ENCODE peak calls at places on chromosomes 16 and 17, in nine cellular contexts. B is body of pancreas, Q is fibroblast of villous mesenchyme, R is cardiac fibroblast, J is ovary, G is brain microvascular endothelial cell, U is BJ, Z is mucosa of descending colon, A is AG10803. H is an unnamed sample.

GRCh38 chr17:39705786-39706348 is 6.0 kb downstream of the ERBB2 start:
- DNase-seq in B (peak), Q (no peak), J (no peak), G (no peak), A (no peak), Z (peak), U (no peak), R (no peak), H (no peak)

GRCh38 chr16:88651276-88651988 is 579 bp upstream of the CYBA start:
- DNase-seq in U (no peak), J (no peak), G (peak), Q (no peak), A (no peak), Z (peak), B (peak), R (no peak), H (no peak)

GRCh38 chr17:21297026-21297520 is 12.6 kb downstream of the MAP2K3 start:
- DNase-seq in R (peak), B (no peak), Z (no peak), J (peak), G (no peak), U (no peak), Q (no peak), A (peak), H (peak)

GRCh38 chr16:645852-646678 is 3.1 kb upstream of the WDR90 start:
- DNase-seq in B (no peak), J (no peak), G (no peak), Q (no peak), A (no peak), Z (peak), U (no peak), R (no peak), H (no peak)

GRCh38 chr17:56038136-56038535 is 115.1 kb upstream of the ANKFN1 start:
- DNase-seq in J (no peak), R (no peak), Q (no peak), G (no peak), A (no peak), B (no peak), Z (no peak), U (no peak), H (no peak)

GRCh38 chr16:1674306-1674705 is 3.8 kb upstream of the JPT2 start:
- DNase-seq in A (no peak), J (no peak), U (no peak), Q (no peak), Z (no peak), R (no peak), G (no peak), B (no peak), H (no peak)

GRCh38 chr17:41941158-41941557 is 10.7 kb downstream of the ODAD4 start:
- DNase-seq in G (no peak), Q (no peak), B (no peak), U (no peak), R (no peak), J (no peak), A (no peak), Z (no peak), H (no peak)

GRCh38 chr16:68781784-68782183 is 44.7 kb downstream of the CDH1 start:
- DNase-seq in G (no peak), J (no peak), Z (no peak), Q (no peak), U (no peak), A (no peak), R (no peak), B (no peak), H (no peak)

GRCh38 chr17:51764387-51764971 is 394.0 kb downstream of the CA10 start:
- DNase-seq in Z (peak), J (peak), B (peak), Q (peak), G (peak), R (peak), A (peak), U (peak), H (peak)

GRCh38 chr17:79955961-79956735 is 79.5 kb downstream of the TBC1D16 start:
- DNase-seq in R (no peak), Q (no peak), Z (no peak), J (no peak), A (no peak), B (peak), U (no peak), G (no peak), H (no peak)

GRCh38 chr17:27521281-27522027 is 65.2 kb downstream of the KSR1 start:
- DNase-seq in B (no peak), R (no peak), G (no peak), U (no peak), Z (no peak), J (no peak), Q (peak), A (no peak), H (no peak)

GRCh38 chr17:35804658-35805192 is 4.6 kb upstream of the TAF15 start:
- DNase-seq in A (peak), J (no peak), B (peak), G (peak), Z (peak), Q (peak), R (peak), U (peak), H (peak)

GRCh38 chr17:44144966-44145739 is 3.4 kb downstream of the HROB start:
- DNase-seq in U (no peak), Q (peak), B (no peak), G (no peak), A (no peak), J (no peak), R (peak), Z (no peak), H (no peak)

GRCh38 chr16:35751191-35751941 is 2292.0 kb downstream of the TP53TG3F start:
- DNase-seq in B (no peak), J (no peak), A (no peak), R (no peak), U (no peak), Z (no peak), G (no peak), Q (no peak), H (no peak)

GRCh38 chr17:12136646-12137045 is 116.0 kb downstream of the MAP2K4 start:
- DNase-seq in B (no peak), Q (no peak), J (no peak), U (no peak), A (no peak), R (no peak), G (peak), Z (no peak), H (no peak)

GRCh38 chr16:50666658-50667496 is 14.2 kb downstream of the SNX20 start:
- DNase-seq in G (no peak), B (no peak), J (no peak), R (no peak), U (no peak), Q (no peak), Z (no peak), A (no peak), H (no peak)

GRCh38 chr17:67573987-67574657 is 143.6 kb upstream of the NOL11 start:
- DNase-seq in G (no peak), B (no peak), J (no peak), U (no peak), R (no peak), Q (no peak), Z (no peak), A (no peak), H (peak)

GRCh38 chr17:38600906-38601305 is 4.8 kb downstream of the SRCIN1 start:
- DNase-seq in B (no peak), A (no peak), G (no peak), Z (peak), J (no peak), R (no peak), U (no peak), Q (no peak), H (no peak)

GRCh38 chr17:58572846-58573245 is 58.4 kb upstream of the MTMR4 start:
- DNase-seq in Z (no peak), R (no peak), J (no peak), Q (no peak), G (no peak), A (no peak), U (no peak), B (no peak), H (no peak)

GRCh38 chr17:58577696-58578095 is 63.3 kb upstream of the MTMR4 start:
- DNase-seq in U (no peak), Z (peak), R (peak), J (peak), B (peak), Q (peak), G (peak), A (peak), H (peak)

GRCh38 chr17:58576679-58577367 is 62.4 kb upstream of the MTMR4 start:
- DNase-seq in R (no peak), J (no peak), Q (no peak), B (no peak), Z (no peak), G (no peak), U (no peak), A (no peak), H (peak)

GRCh38 chr17:58574025-58574424 is 59.6 kb upstream of the MTMR4 start:
- DNase-seq in Z (no peak), G (no peak), B (no peak), Q (no peak), J (no peak), U (no peak), A (no peak), R (no peak), H (no peak)

DNA sequence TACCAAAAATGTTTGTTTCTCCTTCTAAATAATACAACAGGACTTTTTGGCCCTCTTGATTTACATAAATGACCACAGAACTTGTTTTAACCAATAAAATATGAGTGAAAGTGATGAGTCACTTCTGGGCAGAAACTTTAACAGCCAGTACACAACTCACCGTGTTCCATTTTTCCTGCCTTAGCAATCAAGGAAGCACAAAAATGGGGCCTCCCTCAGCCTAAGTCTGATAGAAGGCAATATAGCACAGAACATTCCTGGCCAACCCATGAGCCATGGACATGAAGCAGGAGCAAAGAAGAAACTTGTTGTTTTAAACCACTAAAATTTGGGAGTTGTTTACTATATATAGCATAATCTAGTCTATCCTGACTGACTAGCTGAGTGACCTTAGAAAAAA is 61.1 kb upstream of the MTMR4 start:
- DNase-seq in A (peak), Z (no peak), B (no peak), G (peak), Q (peak), U (peak), R (peak), J (no peak), H (peak)
- TF ChIP-seq CTCF in A (no peak), Z (no peak), B (no peak), G (no peak), Q (no peak), U (no peak), R (no peak), J (no peak), H (no peak)

GRCh38 chr16:46428108-46429061 is 192.8 kb downstream of the SHCBP1 start:
- DNase-seq in Q (no peak), U (no peak), R (no peak), G (no peak), B (no peak), A (no peak), J (no peak), Z (no peak), H (no peak)
- H3K4me3 ChIP-seq in Q (no peak), U (no peak), R (no peak), G (no peak), B (no peak), A (no peak), J (no peak), Z (no peak), H (no peak)

GRCh38 chr17:76547642-76548202 is 7.9 kb downstream of the PRCD start:
- DNase-seq in A (no peak), B (no peak), G (no peak), R (no peak), U (no peak), Q (no peak), Z (no peak), J (no peak), H (no peak)
- TF ChIP-seq CTCF in A (no peak), B (no peak), G (no peak), R (no peak), U (no peak), Q (no peak), Z (peak), J (no peak), H (no peak)

DNA sequence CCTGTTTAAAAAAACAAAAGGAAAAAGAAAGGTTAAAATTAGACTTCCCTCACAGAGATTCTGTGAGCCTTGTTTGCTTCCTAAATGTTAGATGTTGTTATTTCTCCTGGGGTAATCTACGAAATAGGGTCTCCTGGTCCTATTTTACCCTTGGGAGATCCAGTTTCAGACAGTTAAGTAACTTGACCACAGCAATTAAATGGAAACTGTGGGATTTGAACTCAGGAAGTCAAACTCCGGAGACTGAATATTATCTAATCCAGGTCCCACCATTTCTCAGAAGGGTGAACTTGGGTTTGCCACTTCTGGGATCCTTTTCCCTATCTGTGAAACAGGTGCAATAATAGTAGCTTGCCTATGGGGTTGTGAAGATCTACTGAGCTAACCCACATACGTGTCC is 6.4 kb upstream of the TMC5 start:
- DNase-seq in B (no peak), Z (no peak), U (no peak), R (no peak), Q (no peak), A (no peak), G (no peak), J (no peak), H (no peak)
- H3K4me3 ChIP-seq in B (no peak), Z (no peak), U (no peak), R (no peak), Q (no peak), A (no peak), G (no peak), J (no peak), H (no peak)

GRCh38 chr17:5584383-5584951 is at the start of gene NLRP1:
- DNase-seq in U (peak), A (peak), J (peak), Z (peak), Q (peak), R (peak), G (peak), B (peak), H (peak)

GRCh38 chr17:5584971-5585794 is 874 bp upstream of the NLRP1 start:
- DNase-seq in Z (no peak), J (no peak), R (peak), G (no peak), U (peak), Q (peak), A (peak), B (no peak), H (peak)

GRCh38 chr17:5582177-5582885 is 2.0 kb downstream of the NLRP1 start:
- DNase-seq in U (no peak), J (no peak), G (no peak), Z (no peak), R (no peak), A (no peak), B (no peak), Q (no peak), H (no peak)

GRCh38 chr17:5581655-5582054 is 2.7 kb downstream of the NLRP1 start:
- DNase-seq in Z (no peak), A (no peak), J (no peak), Q (no peak), B (no peak), U (no peak), G (no peak), R (no peak), H (no peak)

GRCh38 chr17:5583426-5584382 is 605 bp downstream of the NLRP1 start:
- DNase-seq in Z (no peak), U (no peak), J (no peak), A (peak), Q (peak), G (no peak), R (peak), B (no peak), H (peak)
- TF ChIP-seq CTCF in Z (no peak), U (no peak), J (no peak), A (peak), Q (peak), G (no peak), R (peak), B (no peak), H (peak)

DNA sequence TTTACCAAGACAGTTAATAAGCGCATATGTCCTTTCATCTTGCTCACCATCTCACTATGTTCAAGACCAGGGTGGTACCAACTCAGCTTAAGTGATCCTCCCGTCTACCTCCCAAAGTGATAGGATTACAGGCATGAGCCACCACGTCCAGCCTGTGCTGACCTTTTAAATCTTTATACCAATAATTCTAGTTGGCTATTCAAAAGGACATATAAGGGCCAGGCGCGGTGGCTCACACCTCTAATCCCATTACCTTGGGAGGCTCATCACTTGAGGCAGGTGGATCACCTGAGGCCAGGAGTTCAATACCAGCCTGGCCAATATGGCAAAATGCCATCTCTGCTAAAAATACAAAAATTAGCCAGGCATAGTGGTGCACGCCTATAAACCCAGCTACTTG is 2.4 kb downstream of the CEP95 start:
- DNase-seq in Z (no peak), G (no peak), B (no peak), Q (no peak), R (no peak), A (no peak), U (no peak), J (no peak), H (no peak)
- H3K4me3 ChIP-seq in Z (no peak), G (no peak), B (no peak), Q (no peak), R (no peak), A (no peak), U (no peak), J (no peak), H (no peak)

GRCh38 chr16:12340151-12340733 is 363.7 kb downstream of the SNX29 start:
- DNase-seq in R (peak), Z (peak), J (no peak), G (peak), Q (peak), U (peak), A (peak), B (peak), H (peak)
- TF ChIP-seq CTCF in R (peak), Z (no peak), J (no peak), G (peak), Q (peak), U (peak), A (peak), B (peak), H (peak)

GRCh38 chr16:84137287-84137686 is 7.7 kb downstream of the HSDL1 start:
- DNase-seq in R (no peak), U (no peak), Z (no peak), B (no peak), G (no peak), J (no peak), A (no peak), Q (no peak), H (no peak)

GRCh38 chr16:84139628-84140258 is 5.2 kb downstream of the HSDL1 start:
- DNase-seq in B (no peak), J (no peak), R (no peak), U (no peak), G (no peak), A (no peak), Z (no peak), Q (no peak), H (no peak)

GRCh38 chr16:84137769-84138357 is 7.1 kb downstream of the HSDL1 start:
- DNase-seq in A (no peak), B (no peak), Z (no peak), J (no peak), G (no peak), U (no peak), Q (no peak), R (no peak), H (no peak)

GRCh38 chr16:84138824-84139627 is 6.0 kb downstream of the HSDL1 start:
- DNase-seq in J (no peak), A (peak), U (no peak), Z (no peak), B (no peak), G (no peak), R (peak), Q (peak), H (peak)

GRCh38 chr16:84138500-84138823 is 6.5 kb downstream of the HSDL1 start:
- DNase-seq in R (no peak), U (no peak), A (no peak), G (no peak), Q (no peak), Z (no peak), J (no peak), B (no peak), H (no peak)
- H3K4me3 ChIP-seq in R (no peak), U (no peak), A (no peak), G (no peak), Q (no peak), Z (no peak), J (no peak), B (no peak), H (no peak)

DNA sequence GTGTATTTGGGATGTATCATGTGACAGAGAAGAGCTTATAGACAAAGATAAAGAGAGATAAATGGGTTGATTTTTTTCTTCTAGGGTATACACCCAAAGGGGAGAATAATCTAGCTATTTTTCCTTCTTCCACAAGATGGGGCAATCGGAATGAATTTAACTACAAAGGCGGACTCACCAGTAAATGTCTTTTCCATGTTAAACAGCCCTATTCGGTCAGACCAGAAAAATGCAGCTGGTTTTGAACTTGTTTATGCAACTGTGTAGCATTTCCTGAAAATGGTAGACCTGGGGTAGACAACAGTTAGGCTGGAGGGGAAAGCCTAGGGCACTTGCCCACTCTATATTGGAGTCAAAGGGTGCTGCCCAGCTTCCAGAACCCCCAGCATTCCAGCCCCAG is 477.1 kb downstream of the TOX3 start:
- DNase-seq in B (no peak), G (peak), Z (no peak), A (peak), R (peak), Q (peak), U (no peak), J (no peak), H (peak)
- TF ChIP-seq CTCF in B (peak), G (peak), Z (no peak), A (peak), R (no peak), Q (no peak), U (no peak), J (no peak), H (no peak)

GRCh38 chr17:48198950-48199541 is 91.5 kb downstream of the SNX11 start:
- DNase-seq in A (no peak), Z (peak), Q (no peak), J (no peak), B (no peak), U (no peak), R (no peak), G (no peak), H (no peak)
- H3K4me3 ChIP-seq in A (no peak), Z (no peak), Q (no peak), J (no peak), B (no peak), U (no peak), R (no peak), G (no peak), H (no peak)

H was measured in fibroblast of mammary gland.